ENCODE peak calls at places on chromosomes 12 and 14, in seven cellular contexts. One of them, this sample, is unnamed.

GRCh38 chr14:73472182-73473114 is 14.1 kb upstream of the NUMB start:
- DNase-seq in mesothelial cell of epicardium: no peak
- DNase-seq in MM.1S: peak
- DNase-seq in CD8-positive, alpha-beta T cell: no peak
- DNase-seq in stomach: no peak
- DNase-seq in heart left ventricle: no peak
- DNase-seq in pancreas: no peak
- DNase-seq in this sample: no peak

GRCh38 chr12:113244015-113244983 is 23.0 kb downstream of the TPCN1 start:
- DNase-seq in mesothelial cell of epicardium: no peak
- DNase-seq in MM.1S: no peak
- DNase-seq in CD8-positive, alpha-beta T cell: no peak
- DNase-seq in stomach: peak
- DNase-seq in heart left ventricle: peak
- DNase-seq in pancreas: peak
- DNase-seq in this sample: no peak

GRCh38 chr12:112303004-112303403 is 79.2 kb downstream of the HECTD4 start:
- DNase-seq in mesothelial cell of epicardium: no peak
- DNase-seq in MM.1S: peak
- DNase-seq in CD8-positive, alpha-beta T cell: peak
- DNase-seq in stomach: no peak
- DNase-seq in heart left ventricle: no peak
- DNase-seq in pancreas: no peak
- DNase-seq in this sample: no peak

GRCh38 chr14:96204151-96205058 is at the start of gene BDKRB2:
- DNase-seq in mesothelial cell of epicardium: peak
- DNase-seq in MM.1S: no peak
- DNase-seq in CD8-positive, alpha-beta T cell: no peak
- DNase-seq in stomach: peak
- DNase-seq in heart left ventricle: peak
- DNase-seq in pancreas: peak
- DNase-seq in this sample: no peak

GRCh38 chr14:30940886-30941285 is 66.5 kb downstream of the COCH start:
- DNase-seq in mesothelial cell of epicardium: no peak
- DNase-seq in MM.1S: no peak
- DNase-seq in CD8-positive, alpha-beta T cell: no peak
- DNase-seq in stomach: no peak
- DNase-seq in heart left ventricle: no peak
- DNase-seq in pancreas: no peak
- DNase-seq in this sample: no peak

GRCh38 chr14:49464885-49465284 is 121.3 kb downstream of the RPS29 start:
- DNase-seq in mesothelial cell of epicardium: no peak
- DNase-seq in MM.1S: no peak
- DNase-seq in CD8-positive, alpha-beta T cell: no peak
- DNase-seq in stomach: no peak
- DNase-seq in heart left ventricle: no peak
- DNase-seq in pancreas: no peak
- DNase-seq in this sample: no peak

GRCh38 chr12:120534703-120535655 is 823 bp downstream of the RNF10 start:
- DNase-seq in mesothelial cell of epicardium: peak
- DNase-seq in MM.1S: peak
- DNase-seq in CD8-positive, alpha-beta T cell: peak
- DNase-seq in stomach: peak
- DNase-seq in heart left ventricle: peak
- DNase-seq in pancreas: peak
- DNase-seq in this sample: peak

GRCh38 chr12:75666980-75667359 is 155.6 kb upstream of the KRR1 start:
- DNase-seq in mesothelial cell of epicardium: no peak
- DNase-seq in MM.1S: no peak
- DNase-seq in CD8-positive, alpha-beta T cell: no peak
- DNase-seq in stomach: no peak
- DNase-seq in heart left ventricle: no peak
- DNase-seq in pancreas: no peak
- DNase-seq in this sample: no peak

GRCh38 chr12:79128956-79129355 is 264.4 kb downstream of the SYT1 start:
- DNase-seq in mesothelial cell of epicardium: no peak
- DNase-seq in MM.1S: no peak
- DNase-seq in CD8-positive, alpha-beta T cell: no peak
- DNase-seq in stomach: no peak
- DNase-seq in heart left ventricle: no peak
- DNase-seq in pancreas: no peak
- DNase-seq in this sample: no peak

GRCh38 chr14:81400852-81401251 is 728 bp upstream of the STON2 start:
- DNase-seq in mesothelial cell of epicardium: no peak
- DNase-seq in MM.1S: no peak
- DNase-seq in CD8-positive, alpha-beta T cell: no peak
- DNase-seq in stomach: peak
- DNase-seq in heart left ventricle: peak
- DNase-seq in pancreas: no peak
- DNase-seq in this sample: no peak

GRCh38 chr14:92637228-92637627 is 111.2 kb downstream of the LGMN start:
- DNase-seq in mesothelial cell of epicardium: no peak
- DNase-seq in MM.1S: no peak
- DNase-seq in CD8-positive, alpha-beta T cell: no peak
- DNase-seq in stomach: no peak
- DNase-seq in heart left ventricle: no peak
- DNase-seq in pancreas: no peak
- DNase-seq in this sample: no peak

GRCh38 chr12:30822385-30823139 is 67.8 kb upstream of the CAPRIN2 start:
- DNase-seq in mesothelial cell of epicardium: peak
- DNase-seq in MM.1S: peak
- DNase-seq in CD8-positive, alpha-beta T cell: peak
- DNase-seq in stomach: peak
- DNase-seq in heart left ventricle: peak
- DNase-seq in pancreas: peak
- DNase-seq in this sample: no peak

GRCh38 chr12:51424094-51424661 is 453 bp upstream of the SLC4A8 start:
- DNase-seq in mesothelial cell of epicardium: no peak
- DNase-seq in MM.1S: no peak
- DNase-seq in CD8-positive, alpha-beta T cell: no peak
- DNase-seq in stomach: no peak
- DNase-seq in heart left ventricle: no peak
- DNase-seq in pancreas: no peak
- DNase-seq in this sample: no peak

GRCh38 chr12:2944401-2945047 is 14.7 kb upstream of the TEAD4 start:
- DNase-seq in mesothelial cell of epicardium: peak
- DNase-seq in MM.1S: peak
- DNase-seq in CD8-positive, alpha-beta T cell: peak
- DNase-seq in stomach: peak
- DNase-seq in heart left ventricle: peak
- DNase-seq in pancreas: peak
- DNase-seq in this sample: no peak

GRCh38 chr12:109624467-109624866 is 50.9 kb downstream of the MVK start:
- DNase-seq in mesothelial cell of epicardium: no peak
- DNase-seq in MM.1S: no peak
- DNase-seq in CD8-positive, alpha-beta T cell: no peak
- DNase-seq in stomach: no peak
- DNase-seq in heart left ventricle: no peak
- DNase-seq in pancreas: no peak
- DNase-seq in this sample: no peak

GRCh38 chr12:9888665-9889273 is 7.5 kb downstream of the KLRF2 start:
- DNase-seq in mesothelial cell of epicardium: no peak
- DNase-seq in MM.1S: no peak
- DNase-seq in CD8-positive, alpha-beta T cell: no peak
- DNase-seq in stomach: no peak
- DNase-seq in heart left ventricle: no peak
- DNase-seq in pancreas: no peak
- DNase-seq in this sample: no peak

GRCh38 chr12:105427883-105428282 is 97.4 kb downstream of the C12orf75 start:
- DNase-seq in mesothelial cell of epicardium: no peak
- DNase-seq in MM.1S: no peak
- DNase-seq in CD8-positive, alpha-beta T cell: no peak
- DNase-seq in stomach: no peak
- DNase-seq in heart left ventricle: no peak
- DNase-seq in pancreas: no peak
- DNase-seq in this sample: no peak

GRCh38 chr14:53055003-53055402 is 98.1 kb downstream of the DDHD1 start:
- DNase-seq in mesothelial cell of epicardium: no peak
- DNase-seq in MM.1S: peak
- DNase-seq in CD8-positive, alpha-beta T cell: no peak
- DNase-seq in stomach: no peak
- DNase-seq in heart left ventricle: no peak
- DNase-seq in pancreas: no peak
- DNase-seq in this sample: no peak

GRCh38 chr14:99512571-99513182 is 31.5 kb downstream of the CCNK start:
- DNase-seq in mesothelial cell of epicardium: no peak
- DNase-seq in MM.1S: no peak
- DNase-seq in CD8-positive, alpha-beta T cell: peak
- DNase-seq in stomach: no peak
- DNase-seq in heart left ventricle: peak
- DNase-seq in pancreas: no peak
- DNase-seq in this sample: no peak

GRCh38 chr12:112107728-112108447 is 695 bp downstream of the NAA25 start:
- DNase-seq in mesothelial cell of epicardium: peak
- DNase-seq in MM.1S: peak
- DNase-seq in CD8-positive, alpha-beta T cell: peak
- DNase-seq in stomach: no peak
- DNase-seq in heart left ventricle: peak
- DNase-seq in pancreas: peak
- DNase-seq in this sample: no peak

GRCh38 chr14:51922624-51923023 is 62.2 kb downstream of the GNG2 start:
- DNase-seq in mesothelial cell of epicardium: no peak
- DNase-seq in MM.1S: no peak
- DNase-seq in CD8-positive, alpha-beta T cell: no peak
- DNase-seq in stomach: no peak
- DNase-seq in heart left ventricle: no peak
- DNase-seq in pancreas: no peak
- DNase-seq in this sample: no peak

GRCh38 chr12:56957229-56958052 is at the start of gene RDH16:
- DNase-seq in mesothelial cell of epicardium: no peak
- DNase-seq in MM.1S: no peak
- DNase-seq in CD8-positive, alpha-beta T cell: no peak
- DNase-seq in stomach: no peak
- DNase-seq in heart left ventricle: no peak
- DNase-seq in pancreas: no peak
- DNase-seq in this sample: no peak

GRCh38 chr12:89733579-89734201 is 25.1 kb upstream of the ATP2B1 start:
- DNase-seq in mesothelial cell of epicardium: no peak
- DNase-seq in MM.1S: no peak
- DNase-seq in CD8-positive, alpha-beta T cell: no peak
- DNase-seq in stomach: no peak
- DNase-seq in heart left ventricle: no peak
- DNase-seq in pancreas: no peak
- DNase-seq in this sample: no peak

GRCh38 chr12:60394680-60395079 is 798.9 kb downstream of the SLC16A7 start:
- DNase-seq in mesothelial cell of epicardium: no peak
- DNase-seq in MM.1S: no peak
- DNase-seq in CD8-positive, alpha-beta T cell: no peak
- DNase-seq in stomach: no peak
- DNase-seq in heart left ventricle: no peak
- DNase-seq in pancreas: no peak
- DNase-seq in this sample: no peak

GRCh38 chr14:74491952-74492351 is 1.2 kb downstream of the NPC2 start:
- DNase-seq in mesothelial cell of epicardium: no peak
- DNase-seq in MM.1S: peak
- DNase-seq in CD8-positive, alpha-beta T cell: no peak
- DNase-seq in stomach: no peak
- DNase-seq in heart left ventricle: no peak
- DNase-seq in pancreas: no peak
- DNase-seq in this sample: no peak

GRCh38 chr12:66199141-66199540 is 10.1 kb downstream of the IRAK3 start:
- DNase-seq in mesothelial cell of epicardium: no peak
- DNase-seq in MM.1S: no peak
- DNase-seq in CD8-positive, alpha-beta T cell: no peak
- DNase-seq in stomach: no peak
- DNase-seq in heart left ventricle: no peak
- DNase-seq in pancreas: no peak
- DNase-seq in this sample: no peak

GRCh38 chr12:66200110-66200509 is 11.1 kb downstream of the IRAK3 start:
- DNase-seq in mesothelial cell of epicardium: no peak
- DNase-seq in MM.1S: no peak
- DNase-seq in CD8-positive, alpha-beta T cell: no peak
- DNase-seq in stomach: no peak
- DNase-seq in heart left ventricle: no peak
- DNase-seq in pancreas: no peak
- DNase-seq in this sample: no peak

DNA sequence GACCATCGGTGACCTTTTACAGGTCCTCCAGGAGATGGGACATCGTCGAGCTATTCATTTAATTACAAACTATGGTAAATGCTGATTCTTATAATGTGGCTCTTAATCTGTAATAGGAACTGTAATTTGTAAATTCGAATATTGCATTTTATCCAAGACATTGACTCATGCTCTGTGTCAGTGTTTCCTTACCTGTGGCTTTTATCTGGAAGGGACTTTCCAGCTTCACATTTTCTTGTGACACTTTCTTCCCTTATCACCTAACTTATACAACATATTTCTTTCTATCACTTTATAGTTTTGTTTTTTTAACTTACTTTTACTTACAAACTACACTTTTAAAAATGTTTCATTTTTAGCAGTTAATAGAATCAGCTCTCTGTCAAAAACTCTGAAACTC is 14.8 kb downstream of the IRAK3 start:
- DNase-seq in mesothelial cell of epicardium: no peak
- DNase-seq in MM.1S: peak
- DNase-seq in CD8-positive, alpha-beta T cell: no peak
- DNase-seq in stomach: no peak
- DNase-seq in heart left ventricle: no peak
- DNase-seq in pancreas: no peak
- DNase-seq in this sample: no peak
- TF ChIP-seq CTCF in mesothelial cell of epicardium: no peak
- TF ChIP-seq CTCF in MM.1S: no peak
- TF ChIP-seq CTCF in CD8-positive, alpha-beta T cell: no peak
- TF ChIP-seq CTCF in stomach: no peak
- TF ChIP-seq CTCF in heart left ventricle: no peak
- TF ChIP-seq CTCF in pancreas: no peak
- TF ChIP-seq CTCF in this sample: no peak

GRCh38 chr12:115481141-115481540 is 796.4 kb downstream of the MED13L start:
- DNase-seq in mesothelial cell of epicardium: no peak
- DNase-seq in MM.1S: peak
- DNase-seq in CD8-positive, alpha-beta T cell: no peak
- DNase-seq in stomach: no peak
- DNase-seq in heart left ventricle: no peak
- DNase-seq in pancreas: no peak
- DNase-seq in this sample: no peak
- TF ChIP-seq CTCF in mesothelial cell of epicardium: no peak
- TF ChIP-seq CTCF in MM.1S: peak
- TF ChIP-seq CTCF in CD8-positive, alpha-beta T cell: no peak
- TF ChIP-seq CTCF in stomach: no peak
- TF ChIP-seq CTCF in heart left ventricle: no peak
- TF ChIP-seq CTCF in pancreas: no peak
- TF ChIP-seq CTCF in this sample: no peak

GRCh38 chr12:82659343-82660207 is 27.1 kb upstream of the TMTC2 start:
- DNase-seq in mesothelial cell of epicardium: no peak
- DNase-seq in MM.1S: no peak
- DNase-seq in CD8-positive, alpha-beta T cell: no peak
- DNase-seq in stomach: no peak
- DNase-seq in heart left ventricle: no peak
- DNase-seq in pancreas: no peak
- DNase-seq in this sample: no peak
- TF ChIP-seq CTCF in mesothelial cell of epicardium: no peak
- TF ChIP-seq CTCF in MM.1S: no peak
- TF ChIP-seq CTCF in CD8-positive, alpha-beta T cell: no peak
- TF ChIP-seq CTCF in stomach: no peak
- TF ChIP-seq CTCF in heart left ventricle: no peak
- TF ChIP-seq CTCF in pancreas: no peak
- TF ChIP-seq CTCF in this sample: no peak

DNA sequence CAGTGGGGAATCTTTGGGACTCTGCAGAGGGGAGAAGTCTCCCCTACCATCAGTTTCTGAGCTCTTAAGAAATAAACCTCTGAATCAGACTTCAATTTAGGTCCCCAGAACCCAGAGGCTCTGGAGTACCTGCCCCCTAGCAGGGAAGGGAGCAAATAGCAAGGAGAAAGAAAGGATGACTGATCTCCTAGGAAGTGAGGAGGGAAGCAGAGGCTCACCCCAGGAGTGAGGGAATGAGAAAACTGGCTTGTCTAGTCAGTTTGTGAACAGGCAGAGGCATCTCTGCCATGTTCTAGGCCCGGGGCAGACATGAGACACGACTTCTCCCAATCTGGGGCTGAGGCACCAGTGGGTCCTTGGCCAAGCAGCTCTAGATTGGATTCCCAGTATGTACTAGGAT is 24.3 kb upstream of the SMUG1 start:
- DNase-seq in mesothelial cell of epicardium: no peak
- DNase-seq in MM.1S: no peak
- DNase-seq in CD8-positive, alpha-beta T cell: no peak
- DNase-seq in stomach: no peak
- DNase-seq in heart left ventricle: no peak
- DNase-seq in pancreas: no peak
- DNase-seq in this sample: no peak
- TF ChIP-seq CTCF in mesothelial cell of epicardium: no peak
- TF ChIP-seq CTCF in MM.1S: no peak
- TF ChIP-seq CTCF in CD8-positive, alpha-beta T cell: no peak
- TF ChIP-seq CTCF in stomach: no peak
- TF ChIP-seq CTCF in heart left ventricle: no peak
- TF ChIP-seq CTCF in pancreas: no peak
- TF ChIP-seq CTCF in this sample: no peak